ENCODE peak calls at places on chromosome 11, in ten cellular contexts. M is pancreas; H is AG08396; D is neural crest cell; J is NCI-H748 treated with DMSO at 0.1 percent for 48 hours; L is activated T-helper 1 cell treated with anti-CD3 and anti-CD28 coated beads, Interleukin-2, amount 50 U/mL, for 16 hours; P is stimulated activated CD4-positive, alpha-beta T cell treated with anti-CD3 and anti-CD28 coated beads, Interleukin-4, amount 100 ng/mL, for 48 hours; Q is activated T-cell treated with anti-CD3 and anti-CD28 coated beads for 48 hours; I is GM23248; A is midbrain. U is an unnamed sample.

GRCh38 chr11:42996742-42997307 is 315.0 kb upstream of the API5 start:
- DNase-seq in M (no peak), H (no peak), D (no peak), J (no peak), L (no peak), P (no peak), Q (no peak), I (no peak), A (no peak), U (no peak)

GRCh38 chr11:68659158-68659921 is 25.0 kb upstream of the GAL start:
- DNase-seq in M (no peak), H (peak; percentile 94), D (no peak), J (peak; percentile 96), L (no peak), P (no peak), Q (no peak), I (peak; percentile 93), A (no peak), U (no peak)

GRCh38 chr11:78000193-78000592 is 5.7 kb upstream of the INTS4 start:
- DNase-seq in M (no peak), H (peak; percentile 56), D (peak; percentile 45), J (peak; percentile 47), L (no peak), P (peak; percentile 17), Q (peak; percentile 21), I (peak; percentile 76), A (peak; percentile 48), U (peak; percentile 50)

GRCh38 chr11:124644426-124645280 is 22.0 kb downstream of the TBRG1 start:
- DNase-seq in M (peak; percentile 62), H (peak; percentile 65), D (peak; percentile 63), J (peak; percentile 32), L (no peak), P (no peak), Q (peak; percentile 6), I (peak; percentile 88), A (peak; percentile 51), U (no peak)

GRCh38 chr11:1060885-1061616 is 13.6 kb upstream of the MUC2 start:
- DNase-seq in M (peak; percentile 44), H (peak; percentile 88), D (no peak), J (no peak), L (no peak), P (no peak), Q (no peak), I (peak; percentile 90), A (no peak), U (peak; percentile 90)

GRCh38 chr11:86636275-86636674 is 36.1 kb downstream of the ME3 start:
- DNase-seq in M (no peak), H (no peak), D (no peak), J (no peak), L (no peak), P (no peak), Q (no peak), I (peak; percentile 43), A (no peak), U (no peak)

GRCh38 chr11:96426356-96427103 is 36.7 kb downstream of the JRKL start:
- DNase-seq in M (no peak), H (peak; percentile 24), D (no peak), J (peak; percentile 7), L (no peak), P (no peak), Q (no peak), I (peak; percentile 66), A (peak; percentile 39), U (no peak)

GRCh38 chr11:79488286-79488685 is 47.5 kb upstream of the TENM4 start:
- DNase-seq in M (no peak), H (no peak), D (no peak), J (no peak), L (no peak), P (no peak), Q (no peak), I (peak; percentile 31), A (no peak), U (no peak)